ENCODE peak calls at places on chromosomes 5 and 9, in five cellular contexts. L, K, Y, P and A are unnamed samples.

GRCh38 chr5:170522211-170523128 is 18.6 kb downstream of the KCNIP1 start:
- DNase-seq in K (no peak), L (peak; percentile 76), P (no peak), Y (peak; percentile 96), A (peak; percentile 40)

GRCh38 chr9:131731237-131731995 is 8.5 kb downstream of the RAPGEF1 start:
- DNase-seq in K (no peak), P (no peak), Y (no peak), L (no peak), A (no peak)

GRCh38 chr5:154288145-154288544 is 97.6 kb downstream of the GALNT10 start:
- DNase-seq in K (peak; percentile 53), L (no peak), Y (no peak), P (no peak), A (peak; percentile 58)

GRCh38 chr5:179890751-179891682 is 16.7 kb downstream of the TBC1D9B start:
- DNase-seq in K (no peak), Y (no peak), P (no peak), L (no peak), A (no peak)

GRCh38 chr5:98656106-98656795 is 117.2 kb upstream of the RGMB start:
- DNase-seq in Y (no peak), K (peak; percentile 8), P (no peak), L (no peak), A (no peak)

GRCh38 chr9:4994166-4994890 is 9.3 kb downstream of the JAK2 start:
- DNase-seq in Y (no peak), K (peak; percentile 12), P (no peak), L (no peak), A (no peak)

GRCh38 chr9:18238254-18238653 is 235.7 kb upstream of the ADAMTSL1 start:
- DNase-seq in K (peak; percentile 84), Y (peak; percentile 23), L (peak; percentile 78), P (no peak), A (no peak)

GRCh38 chr5:148482697-148483462 is 99.1 kb downstream of the FBXO38 start:
- DNase-seq in K (peak; percentile 40), P (peak; percentile 28), Y (no peak), L (peak; percentile 40), A (no peak)

GRCh38 chr5:53331463-53331862 is 149.0 kb upstream of the FST start:
- DNase-seq in K (no peak), P (no peak), Y (no peak), L (peak; percentile 99), A (peak; percentile 65)

GRCh38 chr5:96743805-96744559 is 63.8 kb downstream of the ERAP1 start:
- DNase-seq in Y (no peak), P (peak; percentile 40), L (no peak), K (no peak), A (no peak)

GRCh38 chr5:32172908-32173393 is 1.2 kb downstream of the GOLPH3 start:
- DNase-seq in P (no peak), L (no peak), Y (no peak), K (no peak), A (no peak)

GRCh38 chr5:115433918-115434317 is 110.7 kb downstream of the FEM1C start:
- DNase-seq in Y (no peak), L (peak; percentile 57), K (no peak), P (no peak), A (no peak)

GRCh38 chr5:115770466-115770865 is 46.0 kb downstream of the CDO1 start:
- DNase-seq in L (no peak), Y (no peak), P (no peak), K (no peak), A (no peak)

GRCh38 chr9:72753261-72753893 is 199.5 kb downstream of the ALDH1A1 start:
- DNase-seq in Y (no peak), K (peak; percentile 30), L (no peak), P (no peak), A (no peak)

GRCh38 chr9:91536211-91536691 is 112.6 kb upstream of the NFIL3 start:
- DNase-seq in L (peak; percentile 85), K (peak; percentile 80), Y (peak; percentile 58), P (peak; percentile 72), A (no peak)

GRCh38 chr5:53023969-53024368 is 34.8 kb downstream of the ITGA2 start:
- DNase-seq in K (peak; percentile 94), Y (peak; percentile 35), L (peak; percentile 87), P (no peak), A (peak; percentile 59)

GRCh38 chr9:77975023-77975422 is 56.6 kb downstream of the GNAQ start:
- DNase-seq in P (no peak), L (no peak), K (no peak), Y (no peak), A (no peak)

GRCh38 chr5:135859656-135860055 is 25.2 kb downstream of the SLC25A48 start:
- DNase-seq in P (no peak), L (no peak), K (no peak), Y (no peak), A (no peak)

GRCh38 chr5:1951165-1951816 is 68.6 kb upstream of the IRX4 start:
- DNase-seq in P (no peak), Y (no peak), L (no peak), K (no peak), A (no peak)

GRCh38 chr9:124562328-124562727 is 55.1 kb upstream of the NR5A1 start:
- DNase-seq in L (no peak), Y (no peak), K (no peak), P (no peak), A (no peak)

GRCh38 chr9:82923410-82924242 is 139.3 kb downstream of the RASEF start:
- DNase-seq in P (no peak), L (peak; percentile 11), Y (peak; percentile 61), K (no peak), A (no peak)

GRCh38 chr5:14834584-14835540 is 36.7 kb downstream of the ANKH start:
- DNase-seq in L (no peak), P (no peak), Y (no peak), K (no peak), A (no peak)

GRCh38 chr9:123551636-123552203 is 195.7 kb downstream of the CRB2 start:
- DNase-seq in K (no peak), P (no peak), Y (no peak), L (no peak), A (no peak)

GRCh38 chr5:88660947-88661869 is 221.8 kb downstream of the MEF2C start:
- DNase-seq in L (peak; percentile 78), P (peak; percentile 60), K (peak; percentile 71), Y (peak; percentile 39), A (no peak)

GRCh38 chr5:180105827-180106312 is 34.3 kb upstream of the RNF130 start:
- DNase-seq in Y (no peak), L (no peak), K (peak; percentile 28), P (no peak), A (no peak)

GRCh38 chr9:26392639-26393038 is 500.0 kb downstream of the CAAP1 start:
- DNase-seq in P (no peak), K (no peak), Y (no peak), L (no peak), A (no peak)

GRCh38 chr5:56290378-56291057 is 57.4 kb upstream of the ANKRD55 start:
- DNase-seq in Y (no peak), K (no peak), L (no peak), P (no peak), A (no peak)

GRCh38 chr5:151184316-151185042 is 26.9 kb upstream of the ANXA6 start:
- DNase-seq in L (no peak), P (no peak), K (no peak), Y (no peak), A (no peak)

GRCh38 chr5:78640622-78641021 is 8.0 kb downstream of the LHFPL2 start:
- DNase-seq in Y (no peak), P (no peak), K (no peak), L (peak; percentile 76), A (no peak)

DNA sequence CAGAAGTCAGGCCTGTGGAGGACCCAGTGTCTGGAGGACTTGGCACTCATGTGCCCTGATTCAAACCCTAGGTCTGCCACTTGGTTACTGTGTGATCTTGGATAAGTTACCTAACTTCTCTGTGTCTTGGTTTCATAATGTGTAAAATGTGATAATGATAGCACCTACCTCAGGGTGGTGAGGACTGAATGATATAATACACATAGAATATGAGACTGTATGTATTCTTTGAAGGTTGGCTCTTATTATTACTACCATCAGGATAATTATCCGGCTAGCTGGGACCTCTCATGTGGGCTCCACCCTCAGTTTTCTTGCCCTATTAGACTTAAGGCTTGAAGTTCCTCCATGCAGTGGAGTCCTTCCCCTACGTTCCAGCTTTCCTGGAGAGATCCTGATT is 172.2 kb downstream of the COL23A1 start:
- DNase-seq in P (no peak), K (no peak), L (no peak), Y (no peak), A (no peak)
- TF ChIP-seq CTCF in P (no peak), K (no peak), L (no peak), Y (no peak), A (no peak)

GRCh38 chr9:89743216-89743575 is 138.4 kb downstream of the GADD45G start:
- DNase-seq in Y (no peak), L (no peak), K (no peak), P (no peak), A (no peak)

GRCh38 chr9:89742660-89743059 is 137.8 kb downstream of the GADD45G start:
- DNase-seq in P (peak; percentile 43), K (no peak), Y (no peak), L (no peak), A (no peak)

GRCh38 chr9:89738137-89738932 is 133.5 kb downstream of the GADD45G start:
- DNase-seq in K (no peak), Y (no peak), L (no peak), P (no peak), A (no peak)

GRCh38 chr9:89739531-89740315 is 134.9 kb downstream of the GADD45G start:
- DNase-seq in L (no peak), K (no peak), P (no peak), Y (no peak), A (no peak)

DNA sequence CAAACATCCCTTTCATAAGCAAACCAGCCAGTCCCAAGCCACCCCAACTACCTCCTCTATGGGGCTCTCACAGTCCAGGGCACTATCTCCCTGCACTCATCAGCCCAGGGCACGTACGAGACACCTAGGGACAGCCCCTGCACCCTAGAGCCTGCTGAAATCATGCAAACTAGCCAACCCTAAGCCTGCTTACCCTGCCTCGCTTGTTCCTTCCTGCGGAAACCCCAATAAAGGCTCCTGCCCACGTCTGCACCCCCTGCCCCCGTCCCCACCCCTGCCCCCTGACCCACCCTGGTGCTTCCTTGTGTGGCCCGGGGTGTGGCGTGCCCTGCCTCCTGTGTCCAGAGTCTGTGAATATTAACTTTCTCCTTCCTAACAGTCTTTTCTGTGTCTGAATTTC is 135.9 kb downstream of the GADD45G start:
- DNase-seq in L (no peak), Y (no peak), P (peak; percentile 49), K (no peak), A (no peak)
- H3K4me3 ChIP-seq in L (no peak overlapping the region), Y (no peak overlapping the region), P (no peak overlapping the region), K (no peak overlapping the region), A (no peak overlapping the region)

GRCh38 chr9:37511006-37511714 is 25.4 kb downstream of the POLR1E start:
- DNase-seq in P (no peak), K (no peak), L (no peak), Y (no peak), A (no peak)
- TF ChIP-seq CTCF in P (no peak), K (peak; percentile 8), L (no peak), Y (no peak), A (peak; percentile 27)

GRCh38 chr9:94922098-94922607 is 195.7 kb downstream of the AOPEP start:
- DNase-seq in P (no peak), K (peak; percentile 90), L (peak; percentile 69), Y (peak; percentile 98), A (peak; percentile 99)

GRCh38 chr9:94921656-94922055 is 195.2 kb downstream of the AOPEP start:
- DNase-seq in Y (no peak), L (no peak), P (no peak), K (no peak), A (no peak)

GRCh38 chr9:94919376-94920098 is 193.0 kb downstream of the AOPEP start:
- DNase-seq in Y (no peak), P (no peak), K (peak; percentile 36), L (peak; percentile 92), A (no peak)

GRCh38 chr9:94920439-94920951 is 194.0 kb downstream of the AOPEP start:
- DNase-seq in P (peak; percentile 35), Y (no peak), L (no peak), K (peak; percentile 72), A (no peak)

GRCh38 chr9:94921072-94921471 is 194.6 kb downstream of the AOPEP start:
- DNase-seq in Y (peak; percentile 71), P (no peak), K (peak; percentile 46), L (peak; percentile 39), A (no peak)
- H3K4me3 ChIP-seq in Y (no peak overlapping the region), P (no peak overlapping the region), K (no peak overlapping the region), L (no peak overlapping the region), A (peak overlapping the region; percentile 16)